ENCODE peak calls at places on chromosomes 3 and 15, in eight cellular contexts. V is endothelial cell of umbilical vein, Y is adipocyte, W is NT2/D1, T is GM12878, M is bronchial epithelial cell, I is Karpas-422, C is fibroblast of mammary gland. B is an unnamed sample.

GRCh38 chr15:69963375-69963774 is 134.3 kb downstream of the TLE3 start:
- DNase-seq in V (no peak), Y (no peak), W (no peak), T (no peak), M (no peak), I (no peak), C (no peak), B (no peak)

GRCh38 chr15:74318376-74319137 is 48.9 kb downstream of the CYP11A1 start:
- DNase-seq in V (no peak), Y (peak), W (no peak), T (no peak), M (no peak), I (no peak), C (no peak), B (peak)

GRCh38 chr3:54167999-54168398 is 45.6 kb downstream of the CACNA2D3 start:
- DNase-seq in V (no peak), Y (no peak), W (no peak), T (no peak), M (no peak), I (no peak), C (no peak), B (no peak)

GRCh38 chr3:128489860-128490649 is 2.9 kb downstream of the GATA2 start:
- DNase-seq in V (peak), Y (peak), W (no peak), T (no peak), M (no peak), I (no peak), C (no peak), B (peak)

GRCh38 chr3:170585937-170586310 is at the start of gene SLC7A14:
- DNase-seq in V (no peak), Y (peak), W (peak), T (no peak), M (no peak), I (no peak), C (no peak), B (no peak)

GRCh38 chr3:184240384-184241140 is 8.2 kb downstream of the ALG3 start:
- DNase-seq in V (peak), Y (no peak), W (no peak), T (no peak), M (no peak), I (peak), C (peak), B (peak)

GRCh38 chr15:42344763-42345162 is 14.5 kb upstream of the CAPN3 start:
- DNase-seq in V (peak), Y (peak), W (no peak), T (no peak), M (peak), I (no peak), C (peak), B (peak)

GRCh38 chr3:40582401-40583027 is 57.8 kb downstream of the ZNF621 start:
- DNase-seq in V (no peak), Y (no peak), W (no peak), T (no peak), M (no peak), I (no peak), C (no peak), B (no peak)

GRCh38 chr15:78130466-78131294 is 565 bp downstream of the CIB2 start:
- DNase-seq in V (no peak), Y (no peak), W (no peak), T (no peak), M (no peak), I (peak), C (no peak), B (no peak)

GRCh38 chr3:181782306-181782924 is 70.7 kb downstream of the SOX2 start:
- DNase-seq in V (peak), Y (peak), W (peak), T (no peak), M (peak), I (no peak), C (peak), B (peak)

GRCh38 chr15:90530250-90531051 is 728 bp downstream of the CRTC3 start:
- DNase-seq in V (peak), Y (peak), W (no peak), T (no peak), M (peak), I (peak), C (peak), B (peak)

GRCh38 chr3:100087203-100087602 is 27.1 kb downstream of the FILIP1L start:
- DNase-seq in V (no peak), Y (peak), W (no peak), T (peak), M (no peak), I (no peak), C (peak), B (peak)

GRCh38 chr3:106814231-106814630 is 563.0 kb upstream of the CCDC54 start:
- DNase-seq in V (no peak), Y (no peak), W (no peak), T (no peak), M (no peak), I (no peak), C (no peak), B (peak)

GRCh38 chr3:185423178-185423577 is 60.2 kb downstream of the MAP3K13 start:
- DNase-seq in V (peak), Y (peak), W (no peak), T (no peak), M (peak), I (no peak), C (peak), B (peak)

GRCh38 chr15:92668620-92669019 is 13.0 kb upstream of the FAM174B start:
- DNase-seq in V (no peak), Y (no peak), W (no peak), T (no peak), M (no peak), I (no peak), C (no peak), B (no peak)

GRCh38 chr15:64045774-64046346 is 425 bp downstream of the DAPK2 start:
- DNase-seq in V (no peak), Y (no peak), W (no peak), T (no peak), M (no peak), I (peak), C (no peak), B (no peak)

GRCh38 chr3:73719413-73719831 is 94.7 kb upstream of the PDZRN3 start:
- DNase-seq in V (no peak), Y (peak), W (no peak), T (no peak), M (no peak), I (no peak), C (peak), B (peak)

GRCh38 chr3:135034291-135034768 is 239.3 kb downstream of the EPHB1 start:
- DNase-seq in V (no peak), Y (no peak), W (no peak), T (no peak), M (no peak), I (no peak), C (no peak), B (no peak)

GRCh38 chr3:179608931-179609720 is 4.5 kb downstream of the NDUFB5 start:
- DNase-seq in V (no peak), Y (no peak), W (no peak), T (peak), M (no peak), I (no peak), C (no peak), B (no peak)

GRCh38 chr15:92277776-92278175 is 115.9 kb upstream of the ST8SIA2 start:
- DNase-seq in V (no peak), Y (peak), W (no peak), T (no peak), M (peak), I (peak), C (peak), B (no peak)

GRCh38 chr3:155070932-155071387 is 9.2 kb upstream of the MME start:
- DNase-seq in V (peak), Y (peak), W (no peak), T (no peak), M (peak), I (no peak), C (peak), B (peak)

GRCh38 chr15:28021281-28022039 is 77.7 kb downstream of the OCA2 start:
- DNase-seq in V (no peak), Y (peak), W (peak), T (no peak), M (peak), I (peak), C (peak), B (no peak)

GRCh38 chr3:50512131-50512530 is 8.7 kb upstream of the CACNA2D2 start:
- DNase-seq in V (no peak), Y (no peak), W (no peak), T (no peak), M (no peak), I (no peak), C (no peak), B (no peak)

GRCh38 chr15:77514635-77515421 is 94.1 kb downstream of the HMG20A start:
- DNase-seq in V (no peak), Y (no peak), W (no peak), T (no peak), M (no peak), I (no peak), C (no peak), B (no peak)

GRCh38 chr3:146517684-146518435 is 26.5 kb downstream of the PLSCR1 start:
- DNase-seq in V (no peak), Y (no peak), W (no peak), T (no peak), M (peak), I (no peak), C (no peak), B (no peak)

GRCh38 chr3:33490641-33491241 is 50.5 kb upstream of the UBP1 start:
- DNase-seq in V (peak), Y (no peak), W (no peak), T (no peak), M (peak), I (peak), C (no peak), B (peak)

GRCh38 chr15:51726302-51727073 is 11.0 kb downstream of the LYSMD2 start:
- DNase-seq in V (no peak), Y (peak), W (peak), T (no peak), M (peak), I (peak), C (peak), B (peak)

DNA sequence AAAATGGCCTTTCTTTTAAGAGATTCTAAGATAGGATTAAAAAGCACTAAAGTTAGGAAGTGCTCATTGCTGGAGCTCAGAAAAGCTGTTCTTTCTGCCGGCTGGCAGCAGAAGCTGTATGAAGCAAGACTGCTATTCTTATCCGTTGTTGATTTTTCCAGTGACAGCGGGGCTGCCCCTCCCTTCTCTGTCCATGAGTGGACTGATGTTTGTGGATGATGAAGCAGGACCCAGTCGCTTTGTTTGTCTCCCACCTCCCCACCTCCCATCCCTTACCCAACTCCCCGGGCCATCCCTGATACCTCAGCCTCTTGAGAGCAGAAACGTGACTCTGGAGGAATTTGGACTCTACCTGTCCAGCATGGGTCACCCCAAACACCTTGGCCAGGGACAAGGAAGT is 10.3 kb upstream of the MUSTN1 start:
- DNase-seq in V (no peak), Y (peak), W (no peak), T (no peak), M (no peak), I (no peak), C (peak), B (peak)
- H3K4me3 ChIP-seq in V (no peak), Y (no peak), W (no peak), T (no peak), M (no peak), I (no peak), C (no peak), B (no peak)

GRCh38 chr15:26082833-26083174 is 219.7 kb upstream of the ATP10A start:
- DNase-seq in V (no peak), Y (no peak), W (no peak), T (no peak), M (peak), I (no peak), C (no peak), B (peak)

GRCh38 chr15:26083457-26084350 is 220.6 kb upstream of the ATP10A start:
- DNase-seq in V (no peak), Y (peak), W (no peak), T (no peak), M (peak), I (no peak), C (no peak), B (no peak)

GRCh38 chr15:26087395-26087794 is 224.3 kb upstream of the ATP10A start:
- DNase-seq in V (no peak), Y (no peak), W (no peak), T (no peak), M (peak), I (no peak), C (peak), B (peak)

GRCh38 chr15:26082069-26082832 is 219.1 kb upstream of the ATP10A start:
- DNase-seq in V (peak), Y (peak), W (peak), T (peak), M (peak), I (no peak), C (peak), B (peak)

DNA sequence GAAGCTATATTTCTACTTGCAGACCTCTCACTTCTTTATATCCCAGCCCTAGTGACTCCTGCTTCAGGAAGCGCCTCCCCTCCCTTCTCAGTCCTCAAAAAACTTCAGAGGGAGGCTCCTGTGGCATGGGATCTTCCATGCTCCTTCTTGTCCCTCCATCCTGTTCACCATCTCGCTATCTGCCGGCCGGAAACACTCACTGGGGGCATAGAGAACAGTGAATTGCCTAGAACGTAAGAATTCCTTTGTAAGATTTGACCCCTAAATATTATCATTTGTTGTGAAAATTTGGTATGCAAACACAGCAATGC is 218.6 kb upstream of the ATP10A start:
- DNase-seq in V (no peak), Y (no peak), W (no peak), T (no peak), M (no peak), I (no peak), C (no peak), B (no peak)
- H3K4me3 ChIP-seq in V (no peak), Y (no peak), W (no peak), T (no peak), M (no peak), I (no peak), C (peak), B (no peak)

GRCh38 chr3:96491023-96491422 is 323.4 kb upstream of the EPHA6 start:
- DNase-seq in V (no peak), Y (no peak), W (no peak), T (no peak), M (no peak), I (no peak), C (no peak), B (no peak)
- H3K4me3 ChIP-seq in V (no peak), Y (no peak), W (no peak), T (no peak), M (no peak), I (no peak), C (no peak), B (no peak)

GRCh38 chr15:50260969-50261496 is 4.5 kb downstream of the HDC start:
- DNase-seq in V (no peak), Y (no peak), W (no peak), T (no peak), M (no peak), I (no peak), C (no peak), B (peak)
- H3K4me3 ChIP-seq in V (no peak), Y (no peak), W (no peak), T (no peak), M (no peak), I (no peak), C (no peak), B (no peak)

B was measured in fibroblast of the aortic adventitia.